ENCODE peak calls at places on chromosomes 1 and 21, in eight cellular contexts. One of them, this sample, is unnamed.

GRCh38 chr1:181548491-181548890 is 65.2 kb downstream of the CACNA1E start:
- DNase-seq in GM23248: no peak
- DNase-seq in right lobe of liver: no peak
- DNase-seq in upper lobe of right lung: no peak
- DNase-seq in HCT116: no peak
- DNase-seq in tibial nerve: no peak
- DNase-seq in A549: no peak
- DNase-seq in upper lobe of left lung: no peak
- DNase-seq in this sample: no peak

GRCh38 chr1:205595435-205595834 is 36.4 kb downstream of the ELK4 start:
- DNase-seq in upper lobe of left lung: no peak
- DNase-seq in A549: no peak
- DNase-seq in GM23248: no peak
- DNase-seq in upper lobe of right lung: no peak
- DNase-seq in right lobe of liver: no peak
- DNase-seq in tibial nerve: no peak
- DNase-seq in HCT116: no peak
- DNase-seq in this sample: no peak

GRCh38 chr1:101996830-101997485 is at the start of gene OLFM3:
- DNase-seq in GM23248: peak; percentile 21
- DNase-seq in right lobe of liver: peak; percentile 30
- DNase-seq in HCT116: no peak
- DNase-seq in upper lobe of right lung: no peak
- DNase-seq in A549: no peak
- DNase-seq in tibial nerve: no peak
- DNase-seq in upper lobe of left lung: no peak
- DNase-seq in this sample: peak; percentile 60

GRCh38 chr1:110557481-110557880 is 38.5 kb upstream of the KCNA10 start:
- DNase-seq in GM23248: no peak
- DNase-seq in upper lobe of left lung: no peak
- DNase-seq in A549: no peak
- DNase-seq in HCT116: no peak
- DNase-seq in right lobe of liver: no peak
- DNase-seq in upper lobe of right lung: no peak
- DNase-seq in tibial nerve: no peak
- DNase-seq in this sample: no peak

GRCh38 chr1:19979494-19979977 is at the start of gene PLA2G2A:
- DNase-seq in right lobe of liver: peak; percentile 84
- DNase-seq in upper lobe of left lung: peak; percentile 59
- DNase-seq in HCT116: no peak
- DNase-seq in GM23248: peak; percentile 10
- DNase-seq in upper lobe of right lung: no peak
- DNase-seq in tibial nerve: peak; percentile 72
- DNase-seq in A549: no peak
- DNase-seq in this sample: no peak

GRCh38 chr1:43913666-43914325 is 19.8 kb upstream of the ARTN start:
- DNase-seq in right lobe of liver: no peak
- DNase-seq in HCT116: no peak
- DNase-seq in upper lobe of left lung: no peak
- DNase-seq in upper lobe of right lung: no peak
- DNase-seq in A549: no peak
- DNase-seq in tibial nerve: no peak
- DNase-seq in GM23248: no peak
- DNase-seq in this sample: no peak

GRCh38 chr1:113014508-113014907 is 58.5 kb upstream of the LRIG2 start:
- DNase-seq in upper lobe of right lung: no peak
- DNase-seq in upper lobe of left lung: no peak
- DNase-seq in right lobe of liver: no peak
- DNase-seq in GM23248: no peak
- DNase-seq in tibial nerve: no peak
- DNase-seq in A549: no peak
- DNase-seq in HCT116: no peak
- DNase-seq in this sample: no peak

GRCh38 chr1:921011-921837 is 2.5 kb upstream of the SAMD11 start:
- DNase-seq in upper lobe of right lung: peak; percentile 80
- DNase-seq in HCT116: peak; percentile 59
- DNase-seq in A549: peak; percentile 71
- DNase-seq in tibial nerve: no peak
- DNase-seq in GM23248: peak; percentile 88
- DNase-seq in right lobe of liver: peak; percentile 60
- DNase-seq in upper lobe of left lung: no peak
- DNase-seq in this sample: peak; percentile 83

GRCh38 chr1:64335634-64336033 is 132.2 kb downstream of the UBE2U start:
- DNase-seq in A549: no peak
- DNase-seq in HCT116: no peak
- DNase-seq in upper lobe of right lung: no peak
- DNase-seq in GM23248: no peak
- DNase-seq in upper lobe of left lung: no peak
- DNase-seq in tibial nerve: no peak
- DNase-seq in right lobe of liver: no peak
- DNase-seq in this sample: no peak

DNA sequence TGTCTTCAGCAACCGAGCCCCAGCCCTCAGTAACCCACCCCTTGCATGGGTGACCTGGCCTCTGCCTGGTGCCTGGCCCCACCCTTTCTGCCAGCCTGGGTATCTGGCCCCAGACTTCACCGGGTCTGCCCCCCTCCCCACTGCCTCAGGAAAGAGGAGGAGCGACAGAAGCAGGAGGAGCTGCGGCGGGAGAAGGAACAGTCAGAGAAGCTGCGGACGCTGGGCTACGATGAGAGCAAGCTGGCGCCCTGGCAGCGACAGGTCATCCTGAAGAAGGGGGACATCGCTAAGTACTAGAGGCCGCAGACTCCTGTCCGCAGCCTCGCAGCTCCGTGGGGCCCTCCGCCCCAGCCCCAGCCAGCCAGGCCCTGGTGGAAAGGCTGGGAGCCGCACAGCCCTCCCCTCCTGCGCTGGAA is 6.1 kb downstream of the TNFRSF25 start:
- DNase-seq in right lobe of liver: no peak
- DNase-seq in upper lobe of left lung: no peak
- DNase-seq in A549: no peak
- DNase-seq in HCT116: no peak
- DNase-seq in tibial nerve: no peak
- DNase-seq in upper lobe of right lung: no peak
- DNase-seq in GM23248: no peak
- DNase-seq in this sample: no peak
- H3K4me3 ChIP-seq in right lobe of liver: no peak overlapping the region
- H3K4me3 ChIP-seq in upper lobe of left lung: peak overlapping the region; percentile 14
- H3K4me3 ChIP-seq in A549: no peak overlapping the region
- H3K4me3 ChIP-seq in HCT116: no peak overlapping the region
- H3K4me3 ChIP-seq in tibial nerve: peak overlapping the region; percentile 25
- H3K4me3 ChIP-seq in upper lobe of right lung: peak overlapping the region; percentile 40
- H3K4me3 ChIP-seq in GM23248: no peak overlapping the region
- H3K4me3 ChIP-seq in this sample: no peak overlapping the region

GRCh38 chr21:26405735-26406361 is 167.2 kb downstream of the CYYR1 start:
- DNase-seq in upper lobe of left lung: peak; percentile 21
- DNase-seq in right lobe of liver: no peak
- DNase-seq in GM23248: peak; percentile 89
- DNase-seq in tibial nerve: no peak
- DNase-seq in HCT116: no peak
- DNase-seq in upper lobe of right lung: no peak
- DNase-seq in A549: peak; percentile 58
- DNase-seq in this sample: no peak

GRCh38 chr21:26404288-26404687 is 168.8 kb downstream of the CYYR1 start:
- DNase-seq in A549: no peak
- DNase-seq in tibial nerve: no peak
- DNase-seq in HCT116: no peak
- DNase-seq in upper lobe of left lung: no peak
- DNase-seq in right lobe of liver: no peak
- DNase-seq in GM23248: no peak
- DNase-seq in upper lobe of right lung: no peak
- DNase-seq in this sample: no peak

GRCh38 chr21:26409735-26410134 is 163.4 kb downstream of the CYYR1 start:
- DNase-seq in A549: no peak
- DNase-seq in upper lobe of left lung: no peak
- DNase-seq in tibial nerve: no peak
- DNase-seq in right lobe of liver: no peak
- DNase-seq in HCT116: no peak
- DNase-seq in GM23248: peak; percentile 29
- DNase-seq in upper lobe of right lung: no peak
- DNase-seq in this sample: no peak

GRCh38 chr21:26405071-26405470 is 168.0 kb downstream of the CYYR1 start:
- DNase-seq in A549: no peak
- DNase-seq in GM23248: peak; percentile 48
- DNase-seq in tibial nerve: no peak
- DNase-seq in HCT116: no peak
- DNase-seq in upper lobe of right lung: no peak
- DNase-seq in upper lobe of left lung: no peak
- DNase-seq in right lobe of liver: no peak
- DNase-seq in this sample: no peak
- H3K9me3 ChIP-seq in A549: no peaks in the 10 kb centered on the region
- H3K9me3 ChIP-seq in GM23248: no peaks in the 10 kb centered on the region
- H3K9me3 ChIP-seq in tibial nerve: no peaks in the 10 kb centered on the region
- H3K9me3 ChIP-seq in HCT116: no peaks in the 10 kb centered on the region
- H3K9me3 ChIP-seq in upper lobe of right lung: no peaks in the 10 kb centered on the region
- H3K9me3 ChIP-seq in upper lobe of left lung: no peaks in the 10 kb centered on the region
- H3K9me3 ChIP-seq in right lobe of liver: no peaks in the 10 kb centered on the region
- H3K9me3 ChIP-seq in this sample: no peaks in the 10 kb centered on the region

GRCh38 chr21:16084776-16085364 is 355.1 kb downstream of the USP25 start:
- DNase-seq in GM23248: peak; percentile 85
- DNase-seq in upper lobe of right lung: no peak
- DNase-seq in HCT116: no peak
- DNase-seq in right lobe of liver: no peak
- DNase-seq in upper lobe of left lung: no peak
- DNase-seq in tibial nerve: peak; percentile 45
- DNase-seq in A549: no peak
- DNase-seq in this sample: no peak
- H3K27ac ChIP-seq in GM23248: peak overlapping the region; percentile 70
- H3K27ac ChIP-seq in upper lobe of right lung: no peak overlapping the region
- H3K27ac ChIP-seq in HCT116: no peak overlapping the region
- H3K27ac ChIP-seq in right lobe of liver: no peak overlapping the region
- H3K27ac ChIP-seq in upper lobe of left lung: no peak overlapping the region
- H3K27ac ChIP-seq in tibial nerve: peak overlapping the region; percentile 83
- H3K27ac ChIP-seq in A549: no peak overlapping the region
- H3K27ac ChIP-seq in this sample: no peak overlapping the region

GRCh38 chr1:2526824-2527552 is 592 bp upstream of the PANK4 start:
- DNase-seq in HCT116: no peak
- DNase-seq in upper lobe of right lung: no peak
- DNase-seq in right lobe of liver: peak; percentile 60
- DNase-seq in GM23248: peak; percentile 94
- DNase-seq in A549: no peak
- DNase-seq in tibial nerve: no peak
- DNase-seq in upper lobe of left lung: no peak
- DNase-seq in this sample: no peak
- H3K4me3 ChIP-seq in HCT116: peak overlapping the region; percentile 97
- H3K4me3 ChIP-seq in upper lobe of right lung: peak overlapping the region; percentile 95
- H3K4me3 ChIP-seq in right lobe of liver: peak overlapping the region; percentile 99
- H3K4me3 ChIP-seq in GM23248: peak overlapping the region; percentile 88
- H3K4me3 ChIP-seq in A549: peak overlapping the region; percentile 84
- H3K4me3 ChIP-seq in tibial nerve: peak overlapping the region; percentile 25
- H3K4me3 ChIP-seq in upper lobe of left lung: peak overlapping the region; percentile 93
- H3K4me3 ChIP-seq in this sample: peak overlapping the region; percentile 95

GRCh38 chr1:235670157-235670776 is 20.7 kb upstream of the GNG4 start:
- DNase-seq in tibial nerve: no peak
- DNase-seq in HCT116: peak; percentile 7
- DNase-seq in upper lobe of right lung: no peak
- DNase-seq in right lobe of liver: no peak
- DNase-seq in GM23248: no peak
- DNase-seq in upper lobe of left lung: no peak
- DNase-seq in A549: peak; percentile 33
- DNase-seq in this sample: no peak
- H3K9me3 ChIP-seq in tibial nerve: no peaks in the 10 kb centered on the region
- H3K9me3 ChIP-seq in HCT116: peaks cover 22% of the 10 kb centered on the region
- H3K9me3 ChIP-seq in upper lobe of right lung: peaks cover 20% of the 10 kb centered on the region
- H3K9me3 ChIP-seq in right lobe of liver: peaks cover 12% of the 10 kb centered on the region
- H3K9me3 ChIP-seq in GM23248: no peaks in the 10 kb centered on the region
- H3K9me3 ChIP-seq in upper lobe of left lung: peaks cover 21% of the 10 kb centered on the region
- H3K9me3 ChIP-seq in A549: peaks cover 32% of the 10 kb centered on the region
- H3K9me3 ChIP-seq in this sample: no peaks in the 10 kb centered on the region

This sample was measured in pancreas.